ENCODE peak calls at places on chromosomes 1 and 21, in five cellular contexts. One of them, this sample, is unnamed.

GRCh38 chr1:212234431-212235298 is 50.5 kb upstream of the PPP2R5A start:
- DNase-seq in H1: no peak
- DNase-seq in NT2/D1: no peak
- DNase-seq in GM12878: no peak
- DNase-seq in HepG2: peak
- DNase-seq in this sample: peak

GRCh38 chr1:163673756-163674155 is 352.0 kb downstream of the NUF2 start:
- DNase-seq in H1: no peak
- DNase-seq in NT2/D1: no peak
- DNase-seq in GM12878: no peak
- DNase-seq in HepG2: no peak
- DNase-seq in this sample: no peak

GRCh38 chr1:67722292-67722944 is 37.4 kb downstream of the GADD45A start:
- DNase-seq in H1: no peak
- DNase-seq in NT2/D1: no peak
- DNase-seq in GM12878: no peak
- DNase-seq in HepG2: no peak
- DNase-seq in this sample: no peak

GRCh38 chr1:196466656-196467055 is 141.6 kb downstream of the KCNT2 start:
- DNase-seq in H1: no peak
- DNase-seq in NT2/D1: no peak
- DNase-seq in GM12878: no peak
- DNase-seq in HepG2: no peak
- DNase-seq in this sample: no peak

GRCh38 chr1:23393706-23394105 is 24.1 kb upstream of the ZNF436 start:
- DNase-seq in H1: no peak
- DNase-seq in NT2/D1: no peak
- DNase-seq in GM12878: no peak
- DNase-seq in HepG2: no peak
- DNase-seq in this sample: no peak

GRCh38 chr1:43582162-43582566 is 51.5 kb downstream of the PTPRF start:
- DNase-seq in H1: no peak
- DNase-seq in NT2/D1: peak
- DNase-seq in GM12878: peak
- DNase-seq in HepG2: peak
- DNase-seq in this sample: peak

GRCh38 chr1:1153874-1154273 is 19.8 kb upstream of the TTLL10 start:
- DNase-seq in H1: no peak
- DNase-seq in NT2/D1: no peak
- DNase-seq in GM12878: no peak
- DNase-seq in HepG2: peak
- DNase-seq in this sample: no peak

GRCh38 chr1:81584398-81584797 is 216.3 kb upstream of the ADGRL2 start:
- DNase-seq in H1: no peak
- DNase-seq in NT2/D1: no peak
- DNase-seq in GM12878: no peak
- DNase-seq in HepG2: no peak
- DNase-seq in this sample: no peak

GRCh38 chr1:8238141-8239038 is 79.5 kb upstream of the SLC45A1 start:
- DNase-seq in H1: no peak
- DNase-seq in NT2/D1: no peak
- DNase-seq in GM12878: no peak
- DNase-seq in HepG2: peak
- DNase-seq in this sample: no peak

GRCh38 chr1:235122348-235122747 is 6.3 kb downstream of the TOMM20 start:
- DNase-seq in H1: peak
- DNase-seq in NT2/D1: no peak
- DNase-seq in GM12878: no peak
- DNase-seq in HepG2: no peak
- DNase-seq in this sample: no peak

GRCh38 chr21:45514311-45515021 is 27.8 kb downstream of the SLC19A1 start:
- DNase-seq in H1: no peak
- DNase-seq in NT2/D1: no peak
- DNase-seq in GM12878: no peak
- DNase-seq in HepG2: no peak
- DNase-seq in this sample: no peak

GRCh38 chr21:45515241-45516061 is 26.8 kb downstream of the SLC19A1 start:
- DNase-seq in H1: no peak
- DNase-seq in NT2/D1: peak
- DNase-seq in GM12878: no peak
- DNase-seq in HepG2: no peak
- DNase-seq in this sample: no peak

GRCh38 chr21:45512626-45513002 is 29.6 kb downstream of the SLC19A1 start:
- DNase-seq in H1: no peak
- DNase-seq in NT2/D1: no peak
- DNase-seq in GM12878: no peak
- DNase-seq in HepG2: no peak
- DNase-seq in this sample: no peak

GRCh38 chr21:45513003-45513706 is 29.1 kb downstream of the SLC19A1 start:
- DNase-seq in H1: no peak
- DNase-seq in NT2/D1: no peak
- DNase-seq in GM12878: no peak
- DNase-seq in HepG2: no peak
- DNase-seq in this sample: no peak

DNA sequence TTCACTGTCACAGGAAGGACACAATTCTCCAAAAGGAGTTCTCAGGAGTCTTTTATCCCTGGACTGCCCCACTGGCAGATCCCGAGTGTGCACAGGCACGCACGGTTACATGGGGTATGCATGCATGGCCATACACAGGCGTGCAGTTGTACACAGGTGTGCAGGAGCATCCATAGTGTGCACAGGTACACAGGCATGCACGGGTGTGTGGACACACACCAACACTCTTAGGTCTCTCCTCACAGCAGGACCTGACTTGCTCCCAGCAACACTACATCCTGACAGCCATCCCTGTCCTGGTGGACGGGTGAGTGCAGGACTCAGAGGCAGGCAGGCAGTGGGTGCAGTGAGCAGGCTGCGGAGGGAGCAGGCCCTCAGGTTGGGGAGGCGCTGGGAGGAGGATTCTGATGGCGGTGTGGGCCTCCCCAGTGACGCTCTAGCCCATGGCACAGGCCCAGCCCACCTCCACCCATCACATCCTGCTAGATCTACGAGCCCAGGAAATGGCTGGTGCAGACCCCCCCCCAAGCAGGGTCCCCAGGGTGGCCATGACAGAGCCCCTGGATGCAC is 28.4 kb downstream of the SLC19A1 start:
- DNase-seq in H1: no peak
- DNase-seq in NT2/D1: no peak
- DNase-seq in GM12878: no peak
- DNase-seq in HepG2: no peak
- DNase-seq in this sample: no peak
- TF ChIP-seq SUZ12 in H1: no peak
- TF ChIP-seq SUZ12 in NT2/D1: no peak
- TF ChIP-seq SUZ12 in GM12878: no peak
- TF ChIP-seq SUZ12 in HepG2: no peak
- TF ChIP-seq SUZ12 in this sample: no peak

GRCh38 chr1:153526132-153526543 is 9.7 kb downstream of the S100A6 start:
- DNase-seq in H1: no peak
- DNase-seq in NT2/D1: no peak
- DNase-seq in GM12878: no peak
- DNase-seq in HepG2: peak
- DNase-seq in this sample: no peak

GRCh38 chr1:153518562-153518961 is 17.2 kb downstream of the S100A6 start:
- DNase-seq in H1: no peak
- DNase-seq in NT2/D1: no peak
- DNase-seq in GM12878: no peak
- DNase-seq in HepG2: no peak
- DNase-seq in this sample: no peak

GRCh38 chr1:153519242-153519641 is 16.5 kb downstream of the S100A6 start:
- DNase-seq in H1: no peak
- DNase-seq in NT2/D1: no peak
- DNase-seq in GM12878: no peak
- DNase-seq in HepG2: no peak
- DNase-seq in this sample: no peak

GRCh38 chr1:153525088-153525713 is 10.6 kb downstream of the S100A6 start:
- DNase-seq in H1: no peak
- DNase-seq in NT2/D1: no peak
- DNase-seq in GM12878: no peak
- DNase-seq in HepG2: no peak
- DNase-seq in this sample: no peak

DNA sequence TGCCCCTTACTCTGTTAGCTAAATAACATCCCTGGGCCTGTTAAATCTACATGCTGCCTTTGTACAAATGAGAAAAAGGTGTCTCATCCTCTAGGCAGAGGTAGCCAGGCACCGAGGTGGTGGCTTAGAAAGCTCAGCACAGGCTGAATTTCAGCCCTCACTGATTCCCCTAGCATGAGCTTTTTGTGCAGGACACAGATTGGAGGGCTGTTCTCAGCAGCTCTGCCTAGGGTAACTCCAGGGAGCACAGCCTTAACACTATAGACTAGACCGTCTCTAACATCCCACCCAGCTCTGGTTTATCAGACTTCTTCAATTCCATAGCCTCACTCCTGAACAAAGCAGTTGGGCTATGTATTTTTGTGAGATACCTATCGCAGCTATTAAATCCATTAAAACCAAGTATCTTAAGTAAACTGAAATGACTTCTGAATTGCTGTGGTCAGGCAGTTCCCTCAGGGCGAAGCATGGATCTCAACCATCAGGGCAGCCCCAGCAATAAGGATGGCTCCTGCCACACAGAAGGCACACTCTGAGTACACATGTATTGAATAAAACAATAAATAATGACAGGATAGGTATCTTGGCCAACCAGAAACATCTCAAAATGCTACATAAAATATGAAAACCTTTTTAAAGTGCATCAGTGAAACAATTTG is 14.8 kb downstream of the S100A6 start:
- DNase-seq in H1: no peak
- DNase-seq in NT2/D1: no peak
- DNase-seq in GM12878: no peak
- DNase-seq in HepG2: no peak
- DNase-seq in this sample: no peak
- TF ChIP-seq SUZ12 in H1: no peak
- TF ChIP-seq SUZ12 in NT2/D1: no peak
- TF ChIP-seq SUZ12 in GM12878: no peak
- TF ChIP-seq SUZ12 in HepG2: no peak
- TF ChIP-seq SUZ12 in this sample: no peak

GRCh38 chr1:33986389-33987095 is 122.7 kb downstream of the HMGB4 start:
- DNase-seq in H1: no peak
- DNase-seq in NT2/D1: no peak
- DNase-seq in GM12878: no peak
- DNase-seq in HepG2: no peak
- DNase-seq in this sample: no peak

GRCh38 chr1:33985166-33985565 is 121.3 kb downstream of the HMGB4 start:
- DNase-seq in H1: no peak
- DNase-seq in NT2/D1: no peak
- DNase-seq in GM12878: no peak
- DNase-seq in HepG2: no peak
- DNase-seq in this sample: no peak

GRCh38 chr1:33988161-33988560 is 124.3 kb downstream of the HMGB4 start:
- DNase-seq in H1: no peak
- DNase-seq in NT2/D1: no peak
- DNase-seq in GM12878: no peak
- DNase-seq in HepG2: no peak
- DNase-seq in this sample: no peak

GRCh38 chr1:33982419-33982818 is 118.5 kb downstream of the HMGB4 start:
- DNase-seq in H1: no peak
- DNase-seq in NT2/D1: no peak
- DNase-seq in GM12878: no peak
- DNase-seq in HepG2: no peak
- DNase-seq in this sample: no peak

GRCh38 chr1:33985656-33986055 is 121.8 kb downstream of the HMGB4 start:
- DNase-seq in H1: no peak
- DNase-seq in NT2/D1: no peak
- DNase-seq in GM12878: no peak
- DNase-seq in HepG2: peak
- DNase-seq in this sample: no peak
- TF ChIP-seq SUZ12 in H1: no peak
- TF ChIP-seq SUZ12 in NT2/D1: no peak
- TF ChIP-seq SUZ12 in GM12878: no peak
- TF ChIP-seq SUZ12 in HepG2: no peak
- TF ChIP-seq SUZ12 in this sample: no peak

GRCh38 chr1:24850353-24850905 is 79.6 kb downstream of the RUNX3 start:
- DNase-seq in H1: no peak
- DNase-seq in NT2/D1: no peak
- DNase-seq in GM12878: no peak
- DNase-seq in HepG2: no peak
- DNase-seq in this sample: no peak
- TF ChIP-seq SUZ12 in H1: no peak
- TF ChIP-seq SUZ12 in NT2/D1: no peak
- TF ChIP-seq SUZ12 in GM12878: no peak
- TF ChIP-seq SUZ12 in HepG2: no peak
- TF ChIP-seq SUZ12 in this sample: no peak

GRCh38 chr1:56975446-56975845 is 9.6 kb upstream of the C8B start:
- DNase-seq in H1: no peak
- DNase-seq in NT2/D1: no peak
- DNase-seq in GM12878: no peak
- DNase-seq in HepG2: no peak
- DNase-seq in this sample: no peak

GRCh38 chr1:56972971-56973370 is 7.2 kb upstream of the C8B start:
- DNase-seq in H1: no peak
- DNase-seq in NT2/D1: no peak
- DNase-seq in GM12878: no peak
- DNase-seq in HepG2: no peak
- DNase-seq in this sample: no peak

GRCh38 chr1:56977910-56978309 is 12.1 kb upstream of the C8B start:
- DNase-seq in H1: no peak
- DNase-seq in NT2/D1: no peak
- DNase-seq in GM12878: no peak
- DNase-seq in HepG2: no peak
- DNase-seq in this sample: no peak

GRCh38 chr1:56970280-56970679 is 4.5 kb upstream of the C8B start:
- DNase-seq in H1: no peak
- DNase-seq in NT2/D1: no peak
- DNase-seq in GM12878: no peak
- DNase-seq in HepG2: peak
- DNase-seq in this sample: no peak

DNA sequence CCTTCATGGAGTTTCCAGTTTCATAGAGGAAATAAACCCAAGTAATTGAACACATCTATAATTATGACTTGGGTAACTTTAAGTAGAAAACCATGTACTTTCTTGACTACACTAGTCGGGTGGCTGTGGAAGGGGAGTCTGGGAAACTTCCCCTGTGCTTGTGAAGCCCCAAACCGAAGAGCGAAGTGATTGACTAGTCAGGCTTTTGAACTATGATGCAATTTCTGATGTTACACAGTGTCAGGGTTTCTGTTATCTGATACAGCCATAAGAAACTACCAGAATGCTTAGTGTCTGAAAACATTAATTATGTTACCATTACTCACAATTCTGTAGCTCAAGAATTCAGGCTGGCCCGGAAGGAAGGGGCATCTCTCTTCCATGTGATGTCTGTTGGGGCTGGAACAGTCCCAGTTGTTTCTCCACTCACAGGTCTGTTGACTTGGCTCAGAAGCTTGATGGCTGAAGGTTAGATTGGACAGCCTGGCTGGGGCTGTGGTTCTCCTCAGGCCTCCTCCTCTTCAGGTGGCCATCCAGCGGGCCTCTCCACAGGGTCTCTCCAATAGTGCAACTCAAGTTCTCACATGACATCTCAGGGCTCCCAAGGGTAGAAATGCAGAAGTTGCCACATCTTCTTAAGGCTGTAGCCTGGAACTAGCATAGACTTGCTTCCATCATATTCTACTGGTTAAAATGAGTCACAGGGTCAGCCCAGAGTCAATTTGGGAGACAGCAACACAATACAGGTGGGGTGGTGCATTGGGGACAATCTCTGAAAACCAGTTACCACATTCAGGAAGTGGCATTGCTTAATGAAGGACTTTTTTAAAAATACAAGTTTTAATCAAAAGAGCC is 8.3 kb upstream of the C8B start:
- DNase-seq in H1: no peak
- DNase-seq in NT2/D1: no peak
- DNase-seq in GM12878: no peak
- DNase-seq in HepG2: no peak
- DNase-seq in this sample: no peak
- TF ChIP-seq SUZ12 in H1: no peak
- TF ChIP-seq SUZ12 in NT2/D1: no peak
- TF ChIP-seq SUZ12 in GM12878: no peak
- TF ChIP-seq SUZ12 in HepG2: no peak
- TF ChIP-seq SUZ12 in this sample: no peak